ENCODE peak calls at places on chromosome 9, in eight cellular contexts. B is brain microvascular endothelial cell, N is lower leg skin, G is breast epithelium, T is PC-9, W is A549, P is cardiac fibroblast, X is colonic mucosa. R is an unnamed sample.

GRCh38 chr9:120928720-120929389 is 2.3 kb upstream of the TRAF1 start:
- DNase-seq in T (no peak), N (peak; percentile 95), X (peak; percentile 84), G (peak; percentile 66), B (no peak), P (peak; percentile 45), W (peak; percentile 78), R (no peak)

GRCh38 chr9:4929917-4930316 is 55.2 kb upstream of the JAK2 start:
- DNase-seq in W (no peak), N (no peak), T (no peak), X (no peak), P (peak; percentile 35), B (no peak), G (no peak), R (no peak)

GRCh38 chr9:8262625-8263622 is 463.3 kb upstream of the DMAC1 start:
- DNase-seq in B (no peak), X (no peak), P (peak; percentile 2), G (no peak), W (no peak), T (no peak), N (no peak), R (no peak)

GRCh38 chr9:120257483-120257882 is 322.5 kb downstream of the CDK5RAP2 start:
- DNase-seq in T (no peak), W (no peak), X (no peak), B (no peak), P (no peak), G (no peak), N (no peak), R (peak; percentile 18)

GRCh38 chr9:28951945-28952344 is 1378.7 kb upstream of the C9orf72 start:
- DNase-seq in P (peak; percentile 14), N (no peak), B (no peak), W (no peak), X (no peak), T (no peak), G (no peak), R (no peak)

GRCh38 chr9:36188212-36188611 is 2.5 kb upstream of the CLTA start:
- DNase-seq in P (no peak), T (no peak), N (no peak), W (no peak), X (no peak), B (no peak), G (no peak), R (no peak)

GRCh38 chr9:82600536-82601271 is 462.2 kb downstream of the RASEF start:
- DNase-seq in X (no peak), W (no peak), P (no peak), G (no peak), N (no peak), B (no peak), T (no peak), R (no peak)

GRCh38 chr9:36008774-36009300 is 27.9 kb upstream of the RECK start:
- DNase-seq in T (no peak), X (peak; percentile 78), G (peak; percentile 55), N (peak; percentile 90), W (peak; percentile 85), P (peak; percentile 87), B (peak; percentile 64), R (no peak)

GRCh38 chr9:98603821-98604383 is 104.8 kb downstream of the GABBR2 start:
- DNase-seq in X (no peak), T (no peak), N (peak; percentile 86), W (no peak), P (peak; percentile 74), B (no peak), G (no peak), R (no peak)

GRCh38 chr9:135186248-135187164 is 99.0 kb downstream of the OLFM1 start:
- DNase-seq in T (no peak), X (peak; percentile 21), W (no peak), P (no peak), G (no peak), B (no peak), N (no peak), R (no peak)

GRCh38 chr9:8871796-8872470 is 1072.4 kb upstream of the DMAC1 start:
- DNase-seq in T (no peak), W (no peak), X (no peak), P (no peak), G (no peak), N (no peak), B (no peak), R (no peak)

GRCh38 chr9:3906437-3907213 is 380.8 kb upstream of the RFX3 start:
- DNase-seq in G (no peak), W (peak; percentile 12), T (peak; percentile 63), X (no peak), N (no peak), P (peak; percentile 95), B (peak; percentile 92), R (peak; percentile 90)

GRCh38 chr9:111928342-111928720 is 31.7 kb downstream of the UGCG start:
- DNase-seq in G (no peak), N (no peak), X (no peak), T (no peak), P (peak; percentile 76), B (no peak), W (no peak), R (peak; percentile 67)

GRCh38 chr9:135188681-135189151 is 101.2 kb downstream of the OLFM1 start:
- DNase-seq in W (no peak), P (no peak), G (no peak), X (no peak), N (no peak), B (no peak), T (no peak), R (no peak)

GRCh38 chr9:5851445-5851844 is 18.5 kb upstream of the ERMP1 start:
- DNase-seq in P (peak; percentile 94), T (peak; percentile 89), N (no peak), B (peak; percentile 55), G (no peak), X (peak; percentile 40), W (no peak), R (peak; percentile 89)

GRCh38 chr9:32558408-32558914 is 6.1 kb upstream of the TOPORS start:
- DNase-seq in X (no peak), P (no peak), N (no peak), B (no peak), G (no peak), T (no peak), W (no peak), R (no peak)

GRCh38 chr9:33164138-33164809 is 2.9 kb downstream of the B4GALT1 start:
- DNase-seq in N (peak; percentile 72), B (no peak), T (no peak), G (no peak), P (no peak), X (no peak), W (no peak), R (no peak)

GRCh38 chr9:112556497-112557085 is 70.0 kb downstream of the KIAA1958 start:
- DNase-seq in B (peak; percentile 52), W (no peak), N (no peak), G (no peak), X (no peak), P (peak; percentile 38), T (peak; percentile 74), R (peak; percentile 38)

GRCh38 chr9:32665101-32665500 is 29.6 kb upstream of the TAF1L start:
- DNase-seq in B (no peak), N (no peak), G (no peak), X (no peak), P (peak; percentile 35), T (peak; percentile 78), W (no peak), R (no peak)

GRCh38 chr9:95018099-95018927 is 291.8 kb downstream of the AOPEP start:
- DNase-seq in X (no peak), G (no peak), W (peak; percentile 65), P (peak; percentile 98), T (no peak), N (no peak), B (peak; percentile 93), R (peak; percentile 86)

GRCh38 chr9:108842610-108843295 is 13.0 kb downstream of the ACTL7B start:
- DNase-seq in G (no peak), P (no peak), T (no peak), B (no peak), W (no peak), X (no peak), N (peak; percentile 73), R (no peak)

DNA sequence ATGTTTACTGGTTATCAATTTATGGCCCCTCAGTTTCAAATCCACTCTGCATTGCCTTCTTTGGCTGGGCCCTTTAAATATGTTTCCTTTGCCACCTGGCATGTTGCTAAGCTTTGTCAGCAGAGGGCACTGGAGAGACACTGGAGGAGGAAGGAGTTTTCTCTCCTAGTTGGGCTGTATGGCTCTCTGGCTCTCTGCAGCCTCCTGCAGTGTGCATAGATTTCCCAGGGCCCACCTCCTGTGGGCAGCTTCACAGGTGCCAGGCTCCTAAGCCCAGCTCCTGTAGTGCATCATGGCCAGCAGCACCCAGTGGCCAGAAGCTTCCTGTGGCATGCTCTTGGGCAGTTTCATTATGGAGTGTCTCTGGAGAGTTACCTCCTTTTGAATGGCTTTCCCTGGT is 23.3 kb downstream of the CAVIN4 start:
- DNase-seq in G (no peak), T (peak; percentile 42), B (peak; percentile 44), N (no peak), W (peak; percentile 41), X (peak; percentile 64), P (peak; percentile 74), R (no peak)
- TF ChIP-seq CTCF in G (no peak), T (peak; percentile 76), B (peak; percentile 90), N (no peak), W (peak; percentile 55), X (peak; percentile 54), P (peak; percentile 87), R (peak; percentile 76)

GRCh38 chr9:75148551-75148950 is 60.2 kb downstream of the OSTF1 start:
- DNase-seq in G (no peak), N (no peak), B (peak; percentile 93), T (no peak), X (no peak), P (peak; percentile 91), W (no peak), R (peak; percentile 19)
- H3K4me3 ChIP-seq in G (no peak overlapping the region), N (no peak overlapping the region), B (no peak overlapping the region), T (no peak overlapping the region), X (no peak overlapping the region), P (no peak overlapping the region), W (no peak overlapping the region), R (no peak overlapping the region)

DNA sequence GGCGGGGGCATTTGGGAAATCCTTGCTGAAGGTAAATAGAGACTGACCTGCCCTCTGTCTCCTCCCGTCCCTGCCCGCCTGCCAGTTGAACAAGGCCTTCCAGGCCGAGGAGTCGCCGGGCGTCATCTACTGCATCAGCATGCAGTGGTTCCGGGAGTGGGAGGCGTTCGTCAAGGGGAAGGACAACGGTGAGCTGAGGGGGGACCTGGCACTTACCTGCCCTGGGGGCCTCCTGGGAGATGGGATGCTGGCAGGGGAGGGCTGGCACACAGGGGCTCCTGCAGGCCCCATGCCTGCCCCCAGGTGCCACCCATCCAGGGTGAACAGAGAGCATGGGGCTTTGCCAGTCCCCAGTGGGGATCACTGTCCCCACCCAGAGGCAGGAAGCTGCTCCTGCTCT is 43.0 kb downstream of the USP20 start:
- DNase-seq in P (no peak), T (no peak), G (no peak), N (no peak), B (no peak), W (no peak), X (no peak), R (no peak)
- TF ChIP-seq CTCF in P (no peak), T (no peak), G (no peak), N (no peak), B (no peak), W (no peak), X (no peak), R (no peak)

DNA sequence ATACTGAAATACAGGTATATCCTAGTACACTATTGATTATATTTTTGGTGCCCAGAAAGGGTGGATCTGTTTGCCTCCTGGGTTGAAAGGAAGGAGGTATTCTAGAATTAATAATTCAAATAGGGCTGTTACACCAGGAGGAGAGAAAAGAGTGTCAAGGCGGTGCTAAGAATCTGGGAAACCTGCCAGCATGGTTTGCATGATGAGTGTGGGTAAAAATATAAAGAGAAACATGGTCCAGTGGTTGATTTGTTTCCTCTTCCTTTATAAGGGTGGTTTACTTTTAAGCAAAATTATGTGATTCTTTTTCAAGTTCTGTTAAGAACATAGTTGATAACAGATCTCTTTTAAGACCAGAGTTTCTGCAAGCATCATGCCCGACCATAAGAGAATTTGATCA is 69.4 kb upstream of the NFIB start:
- DNase-seq in B (peak; percentile 56), X (no peak), N (no peak), T (no peak), G (no peak), W (no peak), P (peak; percentile 59), R (no peak)
- H3K4me3 ChIP-seq in B (no peak overlapping the region), X (no peak overlapping the region), N (no peak overlapping the region), T (no peak overlapping the region), G (no peak overlapping the region), W (no peak overlapping the region), P (no peak overlapping the region), R (no peak overlapping the region)

R was measured in kidney epithelial cell.